ENCODE peak calls at places on chromosomes 16 and 17, in eight cellular contexts. One of them, this sample, is unnamed.

GRCh38 chr17:9115446-9116265 is 94.3 kb downstream of the NTN1 start:
- DNase-seq in cardiac fibroblast: peak; percentile 54
- DNase-seq in astrocyte of the spinal cord: peak; percentile 65
- DNase-seq in heart left ventricle: peak; percentile 68
- DNase-seq in GM12864: no peak
- DNase-seq in esophagus squamous epithelium: no peak
- DNase-seq in suprapubic skin: peak; percentile 85
- DNase-seq in AG09309: no peak
- DNase-seq in this sample: peak; percentile 11

GRCh38 chr17:60164697-60165096 is 14.9 kb downstream of the CA4 start:
- DNase-seq in heart left ventricle: no peak
- DNase-seq in AG09309: no peak
- DNase-seq in suprapubic skin: no peak
- DNase-seq in cardiac fibroblast: no peak
- DNase-seq in astrocyte of the spinal cord: no peak
- DNase-seq in GM12864: no peak
- DNase-seq in esophagus squamous epithelium: no peak
- DNase-seq in this sample: no peak

GRCh38 chr16:50505115-50505514 is 43.1 kb upstream of the NKD1 start:
- DNase-seq in heart left ventricle: no peak
- DNase-seq in cardiac fibroblast: no peak
- DNase-seq in esophagus squamous epithelium: no peak
- DNase-seq in AG09309: no peak
- DNase-seq in suprapubic skin: no peak
- DNase-seq in GM12864: no peak
- DNase-seq in astrocyte of the spinal cord: no peak
- DNase-seq in this sample: no peak

GRCh38 chr16:87344931-87345631 is 27.9 kb upstream of the C16orf95 start:
- DNase-seq in AG09309: no peak
- DNase-seq in astrocyte of the spinal cord: no peak
- DNase-seq in cardiac fibroblast: no peak
- DNase-seq in esophagus squamous epithelium: no peak
- DNase-seq in GM12864: no peak
- DNase-seq in suprapubic skin: no peak
- DNase-seq in heart left ventricle: peak; percentile 39
- DNase-seq in this sample: no peak

GRCh38 chr17:27559506-27559931 is 71.5 kb upstream of the LGALS9 start:
- DNase-seq in heart left ventricle: peak; percentile 41
- DNase-seq in GM12864: no peak
- DNase-seq in AG09309: no peak
- DNase-seq in suprapubic skin: no peak
- DNase-seq in astrocyte of the spinal cord: peak; percentile 70
- DNase-seq in cardiac fibroblast: peak; percentile 83
- DNase-seq in esophagus squamous epithelium: no peak
- DNase-seq in this sample: no peak

GRCh38 chr17:17514993-17515920 is 19.1 kb upstream of the RASD1 start:
- DNase-seq in cardiac fibroblast: no peak
- DNase-seq in astrocyte of the spinal cord: peak; percentile 82
- DNase-seq in suprapubic skin: no peak
- DNase-seq in esophagus squamous epithelium: no peak
- DNase-seq in heart left ventricle: no peak
- DNase-seq in GM12864: no peak
- DNase-seq in AG09309: peak; percentile 78
- DNase-seq in this sample: peak; percentile 80

GRCh38 chr16:89600956-89601355 is 12.5 kb upstream of the DPEP1 start:
- DNase-seq in suprapubic skin: no peak
- DNase-seq in AG09309: no peak
- DNase-seq in astrocyte of the spinal cord: no peak
- DNase-seq in heart left ventricle: no peak
- DNase-seq in esophagus squamous epithelium: no peak
- DNase-seq in GM12864: no peak
- DNase-seq in cardiac fibroblast: no peak
- DNase-seq in this sample: no peak

GRCh38 chr16:58459344-58460218 is 40.4 kb upstream of the NDRG4 start:
- DNase-seq in suprapubic skin: no peak
- DNase-seq in AG09309: no peak
- DNase-seq in GM12864: no peak
- DNase-seq in esophagus squamous epithelium: no peak
- DNase-seq in cardiac fibroblast: peak; percentile 87
- DNase-seq in astrocyte of the spinal cord: peak; percentile 36
- DNase-seq in heart left ventricle: peak; percentile 33
- DNase-seq in this sample: peak; percentile 63

GRCh38 chr16:57775661-57776469 is 26.4 kb downstream of the KIFC3 start:
- DNase-seq in esophagus squamous epithelium: no peak
- DNase-seq in cardiac fibroblast: no peak
- DNase-seq in AG09309: no peak
- DNase-seq in heart left ventricle: no peak
- DNase-seq in GM12864: no peak
- DNase-seq in suprapubic skin: no peak
- DNase-seq in astrocyte of the spinal cord: peak; percentile 27
- DNase-seq in this sample: no peak

GRCh38 chr17:57032343-57032742 is 52.7 kb upstream of the AKAP1 start:
- DNase-seq in suprapubic skin: peak; percentile 34
- DNase-seq in astrocyte of the spinal cord: no peak
- DNase-seq in GM12864: no peak
- DNase-seq in heart left ventricle: peak; percentile 40
- DNase-seq in cardiac fibroblast: no peak
- DNase-seq in AG09309: no peak
- DNase-seq in esophagus squamous epithelium: no peak
- DNase-seq in this sample: no peak

GRCh38 chr17:17730250-17730935 is 49.1 kb downstream of the RAI1 start:
- DNase-seq in esophagus squamous epithelium: no peak
- DNase-seq in heart left ventricle: no peak
- DNase-seq in suprapubic skin: no peak
- DNase-seq in astrocyte of the spinal cord: no peak
- DNase-seq in cardiac fibroblast: no peak
- DNase-seq in AG09309: no peak
- DNase-seq in GM12864: no peak
- DNase-seq in this sample: no peak

GRCh38 chr16:66511615-66512500 is 38.1 kb downstream of the TK2 start:
- DNase-seq in cardiac fibroblast: peak; percentile 81
- DNase-seq in astrocyte of the spinal cord: peak; percentile 79
- DNase-seq in GM12864: no peak
- DNase-seq in suprapubic skin: no peak
- DNase-seq in AG09309: no peak
- DNase-seq in heart left ventricle: no peak
- DNase-seq in esophagus squamous epithelium: no peak
- DNase-seq in this sample: peak; percentile 72

GRCh38 chr16:2190002-2190658 is 6.3 kb downstream of the CASKIN1 start:
- DNase-seq in AG09309: no peak
- DNase-seq in heart left ventricle: no peak
- DNase-seq in cardiac fibroblast: no peak
- DNase-seq in suprapubic skin: no peak
- DNase-seq in esophagus squamous epithelium: no peak
- DNase-seq in GM12864: no peak
- DNase-seq in astrocyte of the spinal cord: no peak
- DNase-seq in this sample: no peak

GRCh38 chr17:83079340-83079747 is at the start of gene METRNL:
- DNase-seq in heart left ventricle: peak; percentile 85
- DNase-seq in astrocyte of the spinal cord: peak; percentile 63
- DNase-seq in cardiac fibroblast: peak; percentile 62
- DNase-seq in esophagus squamous epithelium: no peak
- DNase-seq in suprapubic skin: no peak
- DNase-seq in AG09309: no peak
- DNase-seq in GM12864: no peak
- DNase-seq in this sample: peak; percentile 63

GRCh38 chr16:59573528-59574271 is 839.6 kb upstream of the GOT2 start:
- DNase-seq in GM12864: no peak
- DNase-seq in AG09309: peak; percentile 59
- DNase-seq in astrocyte of the spinal cord: peak; percentile 88
- DNase-seq in esophagus squamous epithelium: no peak
- DNase-seq in heart left ventricle: no peak
- DNase-seq in suprapubic skin: no peak
- DNase-seq in cardiac fibroblast: peak; percentile 82
- DNase-seq in this sample: peak; percentile 81

GRCh38 chr17:83161298-83162034 is 82.1 kb downstream of the METRNL start:
- DNase-seq in heart left ventricle: peak; percentile 14
- DNase-seq in GM12864: no peak
- DNase-seq in suprapubic skin: no peak
- DNase-seq in esophagus squamous epithelium: no peak
- DNase-seq in astrocyte of the spinal cord: peak; percentile 19
- DNase-seq in cardiac fibroblast: no peak
- DNase-seq in AG09309: peak; percentile 63
- DNase-seq in this sample: peak; percentile 20

GRCh38 chr17:48048321-48049140 is at the start of gene NFE2L1:
- DNase-seq in GM12864: peak; percentile 62
- DNase-seq in heart left ventricle: peak; percentile 93
- DNase-seq in suprapubic skin: peak; percentile 95
- DNase-seq in cardiac fibroblast: peak; percentile 94
- DNase-seq in AG09309: peak; percentile 75
- DNase-seq in esophagus squamous epithelium: peak; percentile 57
- DNase-seq in astrocyte of the spinal cord: peak; percentile 93
- DNase-seq in this sample: peak; percentile 80

DNA sequence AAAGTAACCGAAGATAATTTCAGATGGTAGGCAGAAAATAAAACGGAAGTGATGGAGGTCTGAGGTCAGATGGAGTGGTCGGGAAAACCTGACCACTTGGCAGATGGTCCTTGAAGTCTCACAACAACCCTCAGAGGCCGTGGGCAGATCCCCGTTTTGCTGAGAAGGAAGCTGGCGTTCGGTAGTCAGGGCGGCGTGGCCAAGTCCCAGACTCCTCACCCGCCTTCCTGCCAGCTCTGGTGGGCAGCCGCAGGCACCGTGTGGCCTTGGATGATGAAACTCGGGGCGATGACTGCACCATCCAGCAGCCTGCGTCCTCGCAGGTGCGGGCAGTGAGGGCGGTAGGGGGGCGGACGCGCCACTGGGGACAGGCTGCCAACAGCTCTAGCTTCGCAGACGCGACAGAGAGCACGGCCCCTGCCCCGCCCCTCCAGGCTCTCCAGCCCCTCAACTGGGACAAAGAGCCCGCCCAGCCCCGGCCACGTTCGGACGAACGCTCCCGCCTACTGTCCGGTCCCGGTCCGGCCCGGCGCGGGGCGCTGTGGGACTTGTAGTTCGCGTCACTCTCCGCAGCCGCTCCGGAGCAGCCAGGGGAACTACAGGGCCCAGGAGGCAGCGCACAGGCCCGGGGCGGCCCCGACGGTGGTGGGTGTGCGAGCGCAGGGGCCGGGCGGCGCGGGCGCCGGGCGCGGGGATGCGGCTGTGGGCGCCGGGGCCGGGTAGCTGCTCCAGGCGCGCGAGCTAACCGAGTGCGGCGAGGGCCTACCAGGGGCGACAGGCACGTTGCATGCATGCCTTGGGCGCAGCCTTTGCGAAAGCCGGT is at the start of gene GPT2:
- DNase-seq in astrocyte of the spinal cord: peak; percentile 96
- DNase-seq in GM12864: peak; percentile 73
- DNase-seq in esophagus squamous epithelium: peak; percentile 71
- DNase-seq in cardiac fibroblast: peak; percentile 93
- DNase-seq in AG09309: peak; percentile 75
- DNase-seq in heart left ventricle: peak; percentile 98
- DNase-seq in suprapubic skin: peak; percentile 96
- DNase-seq in this sample: peak; percentile 92
- TF ChIP-seq CTCF in astrocyte of the spinal cord: no peak
- TF ChIP-seq CTCF in GM12864: peak; percentile 0
- TF ChIP-seq CTCF in esophagus squamous epithelium: peak; percentile 4
- TF ChIP-seq CTCF in cardiac fibroblast: no peak
- TF ChIP-seq CTCF in AG09309: no peak
- TF ChIP-seq CTCF in heart left ventricle: peak; percentile 26
- TF ChIP-seq CTCF in suprapubic skin: no peak
- TF ChIP-seq CTCF in this sample: peak; percentile 69

GRCh38 chr17:42130310-42130936 is 7.8 kb downstream of the HSPB9 start:
- DNase-seq in astrocyte of the spinal cord: no peak
- DNase-seq in GM12864: no peak
- DNase-seq in heart left ventricle: no peak
- DNase-seq in AG09309: no peak
- DNase-seq in esophagus squamous epithelium: no peak
- DNase-seq in cardiac fibroblast: no peak
- DNase-seq in suprapubic skin: no peak
- DNase-seq in this sample: no peak
- TF ChIP-seq CTCF in astrocyte of the spinal cord: no peak
- TF ChIP-seq CTCF in GM12864: no peak
- TF ChIP-seq CTCF in heart left ventricle: no peak
- TF ChIP-seq CTCF in AG09309: no peak
- TF ChIP-seq CTCF in esophagus squamous epithelium: no peak
- TF ChIP-seq CTCF in cardiac fibroblast: no peak
- TF ChIP-seq CTCF in suprapubic skin: no peak
- TF ChIP-seq CTCF in this sample: no peak

GRCh38 chr16:28063611-28064061 is at the start of gene GSG1L:
- DNase-seq in AG09309: no peak
- DNase-seq in heart left ventricle: no peak
- DNase-seq in esophagus squamous epithelium: no peak
- DNase-seq in astrocyte of the spinal cord: no peak
- DNase-seq in GM12864: no peak
- DNase-seq in cardiac fibroblast: no peak
- DNase-seq in suprapubic skin: no peak
- DNase-seq in this sample: no peak
- TF ChIP-seq CTCF in AG09309: no peak
- TF ChIP-seq CTCF in heart left ventricle: peak; percentile 35
- TF ChIP-seq CTCF in esophagus squamous epithelium: no peak
- TF ChIP-seq CTCF in astrocyte of the spinal cord: no peak
- TF ChIP-seq CTCF in GM12864: peak; percentile 23
- TF ChIP-seq CTCF in cardiac fibroblast: no peak
- TF ChIP-seq CTCF in suprapubic skin: no peak
- TF ChIP-seq CTCF in this sample: no peak

GRCh38 chr17:44653954-44654353 is 2.3 kb upstream of the MEIOC start:
- DNase-seq in esophagus squamous epithelium: no peak
- DNase-seq in AG09309: no peak
- DNase-seq in GM12864: no peak
- DNase-seq in suprapubic skin: no peak
- DNase-seq in heart left ventricle: no peak
- DNase-seq in astrocyte of the spinal cord: no peak
- DNase-seq in cardiac fibroblast: no peak
- DNase-seq in this sample: no peak
- TF ChIP-seq CTCF in esophagus squamous epithelium: no peak
- TF ChIP-seq CTCF in AG09309: no peak
- TF ChIP-seq CTCF in GM12864: no peak
- TF ChIP-seq CTCF in suprapubic skin: no peak
- TF ChIP-seq CTCF in heart left ventricle: no peak
- TF ChIP-seq CTCF in astrocyte of the spinal cord: no peak
- TF ChIP-seq CTCF in cardiac fibroblast: no peak
- TF ChIP-seq CTCF in this sample: no peak